ENCODE peak calls at places on chromosomes 12 and 14, in nine cellular contexts. L, Y, H, B, V, F, N, S and D are unnamed samples.

GRCh38 chr12:61739925-61740324 is 520.3 kb upstream of the USP15 start:
- DNase-seq in B (no peak), S (no peak), H (no peak), L (no peak), F (no peak), N (no peak), V (no peak), Y (no peak), D (no peak)

GRCh38 chr12:2312156-2312555 is 259.4 kb downstream of the CACNA1C start:
- DNase-seq in L (no peak), H (no peak), S (no peak), B (no peak), V (no peak), N (no peak), Y (no peak), F (no peak), D (no peak)

GRCh38 chr14:61747342-61747741 is 14.9 kb upstream of the SNAPC1 start:
- DNase-seq in Y (no peak), S (no peak), L (no peak), V (no peak), F (no peak), H (no peak), B (no peak), N (no peak), D (no peak)

GRCh38 chr12:43914923-43915468 is 79.1 kb downstream of the TMEM117 start:
- DNase-seq in L (no peak), N (peak; percentile 7), Y (no peak), V (peak; percentile 9), H (no peak), B (no peak), F (no peak), S (no peak), D (no peak)

GRCh38 chr14:36515105-36515593 is 4.9 kb downstream of the NKX2-1 start:
- DNase-seq in Y (no peak), N (no peak), B (peak; percentile 96), V (no peak), F (no peak), L (no peak), S (no peak), H (no peak), D (no peak)

GRCh38 chr12:70824511-70824910 is 96.0 kb downstream of the PTPRR start:
- DNase-seq in Y (no peak), B (no peak), S (no peak), F (no peak), N (no peak), V (no peak), H (no peak), L (no peak), D (no peak)

GRCh38 chr12:49491823-49492222 is 47.0 kb upstream of the KCNH3 start:
- DNase-seq in Y (no peak), H (no peak), L (no peak), F (no peak), N (no peak), V (no peak), B (no peak), S (no peak), D (no peak)

GRCh38 chr14:68466491-68466977 is 326.3 kb downstream of the ZFP36L1 start:
- DNase-seq in S (no peak), Y (no peak), V (peak; percentile 62), H (no peak), N (no peak), F (no peak), B (no peak), L (no peak), D (no peak)

GRCh38 chr14:39368261-39368959 is 63.8 kb downstream of the FBXO33 start:
- DNase-seq in S (no peak), B (peak; percentile 69), V (peak; percentile 53), H (peak; percentile 11), N (peak; percentile 63), Y (peak; percentile 9), L (no peak), F (peak; percentile 39), D (no peak)

GRCh38 chr14:50521912-50522341 is 10.4 kb downstream of the MAP4K5 start:
- DNase-seq in N (no peak), Y (no peak), B (no peak), F (no peak), V (no peak), L (no peak), H (no peak), S (no peak), D (no peak)

GRCh38 chr12:46553911-46554310 is 181.3 kb upstream of the SLC38A2 start:
- DNase-seq in Y (no peak), S (no peak), V (no peak), H (no peak), F (no peak), B (no peak), L (no peak), N (no peak), D (no peak)

GRCh38 chr12:122123051-122123760 is 44.6 kb downstream of the MLXIP start:
- DNase-seq in F (peak; percentile 72), H (peak; percentile 29), S (peak; percentile 82), V (peak; percentile 52), B (peak; percentile 38), Y (peak; percentile 46), L (peak; percentile 44), N (peak; percentile 84), D (peak; percentile 78)

GRCh38 chr12:27119797-27120196 is 37.4 kb upstream of the C12orf71 start:
- DNase-seq in Y (no peak), H (no peak), B (no peak), N (no peak), L (no peak), F (no peak), S (no peak), V (no peak), D (no peak)

GRCh38 chr12:92778525-92778924 is 75.7 kb downstream of the PLEKHG7 start:
- DNase-seq in F (no peak), L (no peak), H (no peak), N (no peak), S (no peak), B (no peak), V (no peak), Y (no peak), D (no peak)

GRCh38 chr12:81146228-81147225 is 68.6 kb downstream of the ACSS3 start:
- DNase-seq in B (no peak), N (no peak), V (no peak), L (no peak), Y (no peak), F (no peak), H (no peak), S (no peak), D (no peak)

GRCh38 chr12:12628013-12628412 is 16.3 kb downstream of the CREBL2 start:
- DNase-seq in Y (no peak), F (no peak), S (no peak), N (no peak), V (peak; percentile 36), L (no peak), H (no peak), B (no peak), D (no peak)

GRCh38 chr12:124916370-124917134 is 2.1 kb upstream of the UBC start:
- DNase-seq in L (peak; percentile 65), B (no peak), S (peak; percentile 81), F (peak; percentile 91), H (no peak), V (no peak), Y (no peak), N (no peak), D (peak; percentile 71)

GRCh38 chr14:36300337-36300736 is 20.1 kb downstream of the MBIP start:
- DNase-seq in S (no peak), F (no peak), B (no peak), V (no peak), N (no peak), Y (no peak), L (no peak), H (no peak), D (no peak)

GRCh38 chr14:66359500-66359899 is 126.7 kb upstream of the CCDC196 start:
- DNase-seq in N (peak; percentile 47), V (peak; percentile 63), S (no peak), F (no peak), L (no peak), H (no peak), B (peak; percentile 80), Y (no peak), D (no peak)

GRCh38 chr14:95334044-95334443 is 14.3 kb upstream of the CLMN start:
- DNase-seq in N (no peak), Y (no peak), H (no peak), V (no peak), F (no peak), B (no peak), L (no peak), S (no peak), D (no peak)

GRCh38 chr14:72775923-72776554 is 117.9 kb downstream of the DPF3 start:
- DNase-seq in F (no peak), S (no peak), H (no peak), V (no peak), L (no peak), N (no peak), B (no peak), Y (no peak), D (no peak)

GRCh38 chr12:90858261-90858660 is 96.7 kb downstream of the CCER1 start:
- DNase-seq in F (no peak), S (no peak), Y (no peak), V (no peak), N (no peak), B (peak; percentile 0), H (no peak), L (no peak), D (no peak)

GRCh38 chr12:29212682-29213397 is 63.8 kb downstream of the FAR2 start:
- DNase-seq in S (no peak), H (no peak), L (no peak), V (no peak), N (no peak), B (no peak), Y (no peak), F (no peak), D (no peak)